ENCODE peak calls at places on chromosomes 5 and 9, in eight cellular contexts. One of them, this sample, is unnamed.

GRCh38 chr5:65927497-65928340 is 1.3 kb downstream of the ERBIN start:
- DNase-seq in HCT116: no peak
- DNase-seq in colonic mucosa: peak
- DNase-seq in heart left ventricle: no peak
- DNase-seq in Panc1: no peak
- DNase-seq in uterus: no peak
- DNase-seq in left ventricle myocardium inferior: no peak
- DNase-seq in PC-9: no peak
- DNase-seq in this sample: no peak

GRCh38 chr9:127130661-127131538 is 8.5 kb upstream of the ANGPTL2 start:
- DNase-seq in heart left ventricle: peak
- DNase-seq in left ventricle myocardium inferior: peak
- DNase-seq in PC-9: no peak
- DNase-seq in uterus: peak
- DNase-seq in Panc1: no peak
- DNase-seq in colonic mucosa: no peak
- DNase-seq in HCT116: no peak
- DNase-seq in this sample: peak

GRCh38 chr5:148957591-148958202 is 105.2 kb downstream of the SH3TC2 start:
- DNase-seq in PC-9: peak
- DNase-seq in HCT116: no peak
- DNase-seq in Panc1: no peak
- DNase-seq in left ventricle myocardium inferior: peak
- DNase-seq in heart left ventricle: no peak
- DNase-seq in uterus: no peak
- DNase-seq in colonic mucosa: peak
- DNase-seq in this sample: no peak

GRCh38 chr9:14517154-14517906 is 175.9 kb downstream of the ZDHHC21 start:
- DNase-seq in colonic mucosa: no peak
- DNase-seq in Panc1: no peak
- DNase-seq in PC-9: peak
- DNase-seq in left ventricle myocardium inferior: no peak
- DNase-seq in heart left ventricle: no peak
- DNase-seq in uterus: no peak
- DNase-seq in HCT116: no peak
- DNase-seq in this sample: no peak

GRCh38 chr5:32446660-32447059 is 2.1 kb upstream of the ZFR start:
- DNase-seq in PC-9: no peak
- DNase-seq in uterus: no peak
- DNase-seq in colonic mucosa: peak
- DNase-seq in heart left ventricle: no peak
- DNase-seq in HCT116: no peak
- DNase-seq in left ventricle myocardium inferior: no peak
- DNase-seq in Panc1: no peak
- DNase-seq in this sample: no peak

GRCh38 chr5:428754-429452 is 14.1 kb upstream of the EXOC3 start:
- DNase-seq in Panc1: no peak
- DNase-seq in colonic mucosa: no peak
- DNase-seq in left ventricle myocardium inferior: no peak
- DNase-seq in HCT116: no peak
- DNase-seq in heart left ventricle: no peak
- DNase-seq in uterus: no peak
- DNase-seq in PC-9: no peak
- DNase-seq in this sample: no peak

GRCh38 chr9:89002987-89003386 is 11.7 kb downstream of the S1PR3 start:
- DNase-seq in heart left ventricle: no peak
- DNase-seq in PC-9: no peak
- DNase-seq in Panc1: no peak
- DNase-seq in uterus: no peak
- DNase-seq in colonic mucosa: no peak
- DNase-seq in HCT116: no peak
- DNase-seq in left ventricle myocardium inferior: no peak
- DNase-seq in this sample: no peak

GRCh38 chr5:95113489-95113888 is 171.4 kb downstream of the MCTP1 start:
- DNase-seq in HCT116: no peak
- DNase-seq in PC-9: no peak
- DNase-seq in Panc1: no peak
- DNase-seq in left ventricle myocardium inferior: no peak
- DNase-seq in heart left ventricle: no peak
- DNase-seq in colonic mucosa: no peak
- DNase-seq in uterus: no peak
- DNase-seq in this sample: peak

GRCh38 chr5:125411163-125412050 is 665.0 kb upstream of the ZNF608 start:
- DNase-seq in Panc1: no peak
- DNase-seq in uterus: no peak
- DNase-seq in heart left ventricle: peak
- DNase-seq in PC-9: no peak
- DNase-seq in colonic mucosa: peak
- DNase-seq in left ventricle myocardium inferior: no peak
- DNase-seq in HCT116: no peak
- DNase-seq in this sample: no peak

GRCh38 chr9:437066-438015 is 222.7 kb downstream of the DOCK8 start:
- DNase-seq in uterus: peak
- DNase-seq in left ventricle myocardium inferior: no peak
- DNase-seq in Panc1: no peak
- DNase-seq in HCT116: no peak
- DNase-seq in heart left ventricle: no peak
- DNase-seq in PC-9: no peak
- DNase-seq in colonic mucosa: no peak
- DNase-seq in this sample: peak

GRCh38 chr9:129453734-129454133 is 167.2 kb downstream of the C9orf50 start:
- DNase-seq in HCT116: no peak
- DNase-seq in left ventricle myocardium inferior: no peak
- DNase-seq in heart left ventricle: no peak
- DNase-seq in PC-9: no peak
- DNase-seq in Panc1: no peak
- DNase-seq in colonic mucosa: no peak
- DNase-seq in uterus: no peak
- DNase-seq in this sample: no peak

GRCh38 chr9:17222932-17223331 is 88.1 kb downstream of the CNTLN start:
- DNase-seq in Panc1: no peak
- DNase-seq in HCT116: no peak
- DNase-seq in PC-9: no peak
- DNase-seq in uterus: no peak
- DNase-seq in left ventricle myocardium inferior: no peak
- DNase-seq in colonic mucosa: no peak
- DNase-seq in heart left ventricle: no peak
- DNase-seq in this sample: no peak

GRCh38 chr9:17216011-17216410 is 81.2 kb downstream of the CNTLN start:
- DNase-seq in Panc1: no peak
- DNase-seq in HCT116: no peak
- DNase-seq in PC-9: no peak
- DNase-seq in uterus: no peak
- DNase-seq in heart left ventricle: no peak
- DNase-seq in colonic mucosa: no peak
- DNase-seq in left ventricle myocardium inferior: no peak
- DNase-seq in this sample: no peak

GRCh38 chr9:17219261-17219660 is 84.4 kb downstream of the CNTLN start:
- DNase-seq in uterus: no peak
- DNase-seq in HCT116: no peak
- DNase-seq in PC-9: no peak
- DNase-seq in left ventricle myocardium inferior: no peak
- DNase-seq in heart left ventricle: no peak
- DNase-seq in colonic mucosa: no peak
- DNase-seq in Panc1: no peak
- DNase-seq in this sample: no peak
- TF ChIP-seq CTCF in uterus: no peak
- TF ChIP-seq CTCF in HCT116: peak
- TF ChIP-seq CTCF in PC-9: peak
- TF ChIP-seq CTCF in left ventricle myocardium inferior: no peak
- TF ChIP-seq CTCF in heart left ventricle: no peak
- TF ChIP-seq CTCF in colonic mucosa: no peak
- TF ChIP-seq CTCF in Panc1: no peak
- TF ChIP-seq CTCF in this sample: peak

DNA sequence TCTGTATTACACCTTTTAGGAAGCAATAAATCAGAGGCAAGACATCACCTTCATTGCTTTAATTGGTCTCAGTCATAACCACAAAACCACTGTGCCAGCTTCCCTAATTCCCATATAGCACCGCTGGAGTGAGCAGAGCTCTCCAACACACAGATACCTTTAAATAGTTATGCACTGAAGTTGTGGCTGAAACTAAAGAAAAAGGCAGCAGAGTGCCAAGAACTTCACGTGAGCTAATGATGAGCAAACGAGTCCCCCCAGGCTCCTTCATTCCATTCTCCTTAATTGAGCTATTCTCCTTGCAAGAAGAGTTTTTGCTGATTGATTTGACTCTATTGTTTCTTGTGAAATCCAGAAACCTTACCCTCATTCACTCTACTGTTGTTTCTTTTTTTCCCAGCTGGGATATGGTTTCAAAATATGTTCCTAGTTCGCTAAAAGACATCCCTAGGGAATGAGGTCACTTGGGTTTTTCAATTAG is 501.5 kb downstream of the SPATA31D1 start:
- DNase-seq in left ventricle myocardium inferior: no peak
- DNase-seq in PC-9: peak
- DNase-seq in HCT116: no peak
- DNase-seq in heart left ventricle: no peak
- DNase-seq in uterus: no peak
- DNase-seq in Panc1: no peak
- DNase-seq in colonic mucosa: no peak
- DNase-seq in this sample: no peak
- H3K4me3 ChIP-seq in left ventricle myocardium inferior: no peak
- H3K4me3 ChIP-seq in PC-9: no peak
- H3K4me3 ChIP-seq in HCT116: no peak
- H3K4me3 ChIP-seq in heart left ventricle: no peak
- H3K4me3 ChIP-seq in uterus: no peak
- H3K4me3 ChIP-seq in Panc1: no peak
- H3K4me3 ChIP-seq in colonic mucosa: no peak
- H3K4me3 ChIP-seq in this sample: no peak

GRCh38 chr5:141421489-141421855 is 621 bp downstream of the PCDHGA11 start:
- DNase-seq in left ventricle myocardium inferior: no peak
- DNase-seq in uterus: no peak
- DNase-seq in heart left ventricle: no peak
- DNase-seq in colonic mucosa: no peak
- DNase-seq in HCT116: no peak
- DNase-seq in Panc1: no peak
- DNase-seq in PC-9: no peak
- DNase-seq in this sample: no peak

GRCh38 chr5:141422742-141423291 is 2.0 kb downstream of the PCDHGA11 start:
- DNase-seq in uterus: no peak
- DNase-seq in Panc1: no peak
- DNase-seq in left ventricle myocardium inferior: no peak
- DNase-seq in colonic mucosa: no peak
- DNase-seq in HCT116: no peak
- DNase-seq in PC-9: no peak
- DNase-seq in heart left ventricle: no peak
- DNase-seq in this sample: no peak

GRCh38 chr5:141419074-141419880 is 1.6 kb upstream of the PCDHGA11 start:
- DNase-seq in heart left ventricle: no peak
- DNase-seq in colonic mucosa: no peak
- DNase-seq in left ventricle myocardium inferior: no peak
- DNase-seq in PC-9: no peak
- DNase-seq in HCT116: no peak
- DNase-seq in uterus: no peak
- DNase-seq in Panc1: no peak
- DNase-seq in this sample: no peak

DNA sequence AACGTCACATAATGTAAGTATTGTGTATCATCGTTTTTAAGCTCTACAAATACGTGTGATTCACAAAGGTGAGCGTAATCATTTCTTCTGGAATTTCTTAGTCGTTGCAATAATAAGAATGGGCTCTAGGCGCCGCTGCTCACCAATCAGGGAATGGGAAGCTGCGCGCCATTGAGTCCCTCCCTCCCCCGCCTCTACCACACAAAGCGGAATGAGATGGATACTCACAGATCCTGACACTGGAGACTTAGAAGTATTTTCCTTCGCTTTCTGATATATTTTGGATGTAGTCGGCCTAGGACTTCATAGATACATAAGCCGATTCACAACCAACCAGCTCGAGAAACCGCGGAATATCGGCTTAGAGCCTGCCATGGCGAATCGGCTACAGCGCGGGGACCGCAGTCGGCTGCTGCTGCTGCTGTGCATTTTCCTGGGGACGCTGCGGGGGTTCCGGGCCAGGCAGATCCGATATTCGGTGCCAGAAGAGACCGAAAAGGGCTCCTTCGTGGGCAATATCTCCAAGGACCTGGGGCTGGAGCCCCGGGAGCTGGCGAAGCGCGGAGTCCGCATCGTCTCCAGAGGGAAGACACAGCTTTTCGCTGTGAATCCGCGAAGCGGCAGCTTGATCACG is at the start of gene PCDHGA11:
- DNase-seq in uterus: no peak
- DNase-seq in HCT116: peak
- DNase-seq in left ventricle myocardium inferior: no peak
- DNase-seq in colonic mucosa: peak
- DNase-seq in PC-9: peak
- DNase-seq in Panc1: no peak
- DNase-seq in heart left ventricle: peak
- DNase-seq in this sample: no peak
- TF ChIP-seq CTCF in uterus: no peak
- TF ChIP-seq CTCF in HCT116: peak
- TF ChIP-seq CTCF in left ventricle myocardium inferior: peak
- TF ChIP-seq CTCF in colonic mucosa: no peak
- TF ChIP-seq CTCF in PC-9: peak
- TF ChIP-seq CTCF in Panc1: peak
- TF ChIP-seq CTCF in heart left ventricle: peak
- TF ChIP-seq CTCF in this sample: peak

DNA sequence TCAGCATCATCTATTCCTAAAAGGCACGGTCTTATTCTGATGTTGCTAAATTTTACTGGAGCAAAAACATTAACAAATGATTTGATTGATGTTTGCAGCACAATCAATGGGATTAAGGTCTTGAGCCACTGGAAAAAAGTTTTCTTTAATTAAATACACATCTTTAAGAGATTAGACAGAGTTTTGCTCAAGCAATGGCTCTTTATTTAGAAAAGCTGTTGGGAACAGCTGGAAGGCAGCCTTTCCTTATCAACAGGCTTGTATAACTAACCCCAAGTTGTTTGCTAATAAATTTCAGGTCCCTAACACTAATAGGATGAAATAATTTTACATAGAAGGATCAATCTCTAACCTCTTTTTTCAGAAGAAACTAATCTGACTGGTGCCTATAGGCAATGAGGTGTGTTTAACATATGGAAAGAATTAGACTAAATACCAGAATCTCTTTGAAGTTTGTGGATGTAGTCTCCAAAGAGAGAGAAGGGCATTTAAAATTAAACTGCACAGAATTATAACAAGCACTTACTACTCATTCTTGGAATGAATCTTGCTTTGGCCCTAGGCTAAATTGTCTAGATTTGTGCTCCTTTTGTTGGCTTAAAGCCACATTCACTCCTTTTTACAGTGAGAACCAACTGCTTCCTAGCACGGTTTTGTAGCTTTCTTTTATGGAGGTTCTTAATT is 67.3 kb upstream of the TNFAIP8 start:
- DNase-seq in HCT116: no peak
- DNase-seq in PC-9: no peak
- DNase-seq in left ventricle myocardium inferior: no peak
- DNase-seq in uterus: no peak
- DNase-seq in Panc1: no peak
- DNase-seq in heart left ventricle: no peak
- DNase-seq in colonic mucosa: no peak
- DNase-seq in this sample: no peak
- H3K4me3 ChIP-seq in HCT116: no peak
- H3K4me3 ChIP-seq in PC-9: peak
- H3K4me3 ChIP-seq in left ventricle myocardium inferior: no peak
- H3K4me3 ChIP-seq in uterus: no peak
- H3K4me3 ChIP-seq in Panc1: no peak
- H3K4me3 ChIP-seq in heart left ventricle: no peak
- H3K4me3 ChIP-seq in colonic mucosa: no peak
- H3K4me3 ChIP-seq in this sample: no peak

This sample was measured in AG04449.